ENCODE peak calls at places on chromosome 1, in five cellular contexts. One of them, this sample, is unnamed.

GRCh38 chr1:210321131-210321530 is 7.6 kb upstream of the HHAT start:
- DNase-seq in heart left ventricle: no peak
- DNase-seq in ELR: no peak
- DNase-seq in astrocyte of the spinal cord: no peak
- DNase-seq in fibroblast of lung: no peak
- DNase-seq in this sample: peak

GRCh38 chr1:29668761-29669487 is 432.6 kb downstream of the PTPRU start:
- DNase-seq in ELR: peak
- DNase-seq in heart left ventricle: no peak
- DNase-seq in fibroblast of lung: no peak
- DNase-seq in astrocyte of the spinal cord: no peak
- DNase-seq in this sample: no peak

GRCh38 chr1:31782766-31783410 is 18.7 kb upstream of the ADGRB2 start:
- DNase-seq in heart left ventricle: no peak
- DNase-seq in ELR: no peak
- DNase-seq in fibroblast of lung: no peak
- DNase-seq in astrocyte of the spinal cord: no peak
- DNase-seq in this sample: no peak

GRCh38 chr1:189751311-189751710 is 726.4 kb downstream of the BRINP3 start:
- DNase-seq in heart left ventricle: no peak
- DNase-seq in fibroblast of lung: no peak
- DNase-seq in astrocyte of the spinal cord: no peak
- DNase-seq in ELR: peak
- DNase-seq in this sample: no peak

GRCh38 chr1:44568128-44568900 is 106.0 kb downstream of the TMEM53 start:
- DNase-seq in heart left ventricle: no peak
- DNase-seq in fibroblast of lung: no peak
- DNase-seq in astrocyte of the spinal cord: no peak
- DNase-seq in ELR: peak
- DNase-seq in this sample: peak

GRCh38 chr1:208557046-208557445 is 312.9 kb upstream of the PLXNA2 start:
- DNase-seq in fibroblast of lung: no peak
- DNase-seq in astrocyte of the spinal cord: no peak
- DNase-seq in ELR: no peak
- DNase-seq in heart left ventricle: no peak
- DNase-seq in this sample: no peak

GRCh38 chr1:229625893-229626831 is at the start of the genes TAF5L and URB2:
- DNase-seq in fibroblast of lung: peak
- DNase-seq in astrocyte of the spinal cord: peak
- DNase-seq in ELR: peak
- DNase-seq in heart left ventricle: peak
- DNase-seq in this sample: peak

GRCh38 chr1:234102591-234102990 is 198.1 kb downstream of the SLC35F3 start:
- DNase-seq in heart left ventricle: peak
- DNase-seq in ELR: no peak
- DNase-seq in fibroblast of lung: no peak
- DNase-seq in astrocyte of the spinal cord: peak
- DNase-seq in this sample: no peak

GRCh38 chr1:152622803-152623202 is at the start of gene LCE3A:
- DNase-seq in fibroblast of lung: no peak
- DNase-seq in heart left ventricle: no peak
- DNase-seq in astrocyte of the spinal cord: no peak
- DNase-seq in ELR: peak
- DNase-seq in this sample: no peak

GRCh38 chr1:172905452-172905851 is 145.3 kb downstream of the TNFSF18 start:
- DNase-seq in heart left ventricle: no peak
- DNase-seq in fibroblast of lung: no peak
- DNase-seq in astrocyte of the spinal cord: peak
- DNase-seq in ELR: peak
- DNase-seq in this sample: no peak

GRCh38 chr1:30880631-30881155 is 27.9 kb downstream of the SDC3 start:
- DNase-seq in astrocyte of the spinal cord: no peak
- DNase-seq in ELR: no peak
- DNase-seq in heart left ventricle: no peak
- DNase-seq in fibroblast of lung: no peak
- DNase-seq in this sample: no peak

GRCh38 chr1:91501527-91501859 is 842 bp downstream of the CDC7 start:
- DNase-seq in astrocyte of the spinal cord: peak
- DNase-seq in heart left ventricle: no peak
- DNase-seq in ELR: peak
- DNase-seq in fibroblast of lung: no peak
- DNase-seq in this sample: peak

GRCh38 chr1:229440821-229441537 is 7.1 kb upstream of the ACTA1 start:
- DNase-seq in heart left ventricle: no peak
- DNase-seq in ELR: peak
- DNase-seq in astrocyte of the spinal cord: peak
- DNase-seq in fibroblast of lung: peak
- DNase-seq in this sample: peak

GRCh38 chr1:172136925-172137324 is 283.6 kb upstream of the C1orf105 start:
- DNase-seq in heart left ventricle: no peak
- DNase-seq in ELR: peak
- DNase-seq in astrocyte of the spinal cord: no peak
- DNase-seq in fibroblast of lung: no peak
- DNase-seq in this sample: no peak

GRCh38 chr1:57590978-57591377 is 167.1 kb upstream of the DAB1 start:
- DNase-seq in fibroblast of lung: no peak
- DNase-seq in heart left ventricle: no peak
- DNase-seq in ELR: no peak
- DNase-seq in astrocyte of the spinal cord: no peak
- DNase-seq in this sample: no peak

GRCh38 chr1:30730351-30731108 is 7.1 kb upstream of the MATN1 start:
- DNase-seq in ELR: no peak
- DNase-seq in fibroblast of lung: no peak
- DNase-seq in astrocyte of the spinal cord: no peak
- DNase-seq in heart left ventricle: no peak
- DNase-seq in this sample: no peak

GRCh38 chr1:32868806-32869455 is 1.8 kb downstream of the FNDC5 start:
- DNase-seq in ELR: no peak
- DNase-seq in heart left ventricle: no peak
- DNase-seq in astrocyte of the spinal cord: no peak
- DNase-seq in fibroblast of lung: no peak
- DNase-seq in this sample: no peak

GRCh38 chr1:6424619-6425593 is at the start of gene ESPN:
- DNase-seq in ELR: no peak
- DNase-seq in astrocyte of the spinal cord: no peak
- DNase-seq in fibroblast of lung: no peak
- DNase-seq in heart left ventricle: no peak
- DNase-seq in this sample: no peak

GRCh38 chr1:66070491-66070890 is 277.8 kb downstream of the PDE4B start:
- DNase-seq in fibroblast of lung: no peak
- DNase-seq in astrocyte of the spinal cord: no peak
- DNase-seq in heart left ventricle: no peak
- DNase-seq in ELR: no peak
- DNase-seq in this sample: no peak

GRCh38 chr1:229885568-229886495 is 181.2 kb upstream of the GALNT2 start:
- DNase-seq in ELR: no peak
- DNase-seq in fibroblast of lung: no peak
- DNase-seq in heart left ventricle: no peak
- DNase-seq in astrocyte of the spinal cord: no peak
- DNase-seq in this sample: no peak

GRCh38 chr1:107782192-107782845 is 182.7 kb downstream of the VAV3 start:
- DNase-seq in astrocyte of the spinal cord: peak
- DNase-seq in ELR: peak
- DNase-seq in heart left ventricle: peak
- DNase-seq in fibroblast of lung: peak
- DNase-seq in this sample: peak

GRCh38 chr1:95451054-95451453 is 217.0 kb downstream of the RWDD3 start:
- DNase-seq in fibroblast of lung: no peak
- DNase-seq in ELR: peak
- DNase-seq in heart left ventricle: no peak
- DNase-seq in astrocyte of the spinal cord: no peak
- DNase-seq in this sample: peak

GRCh38 chr1:248714248-248714647 is 11.7 kb upstream of the OR14I1 start:
- DNase-seq in fibroblast of lung: peak
- DNase-seq in ELR: peak
- DNase-seq in heart left ventricle: no peak
- DNase-seq in astrocyte of the spinal cord: peak
- DNase-seq in this sample: peak

GRCh38 chr1:158521666-158522058 is 32.5 kb downstream of the OR6Y1 start:
- DNase-seq in fibroblast of lung: no peak
- DNase-seq in ELR: no peak
- DNase-seq in astrocyte of the spinal cord: no peak
- DNase-seq in heart left ventricle: no peak
- DNase-seq in this sample: no peak

GRCh38 chr1:10594481-10595050 is 119.8 kb downstream of the PEX14 start:
- DNase-seq in heart left ventricle: no peak
- DNase-seq in ELR: no peak
- DNase-seq in astrocyte of the spinal cord: no peak
- DNase-seq in fibroblast of lung: no peak
- DNase-seq in this sample: no peak

GRCh38 chr1:224070521-224070920 is 43.4 kb upstream of the FBXO28 start:
- DNase-seq in heart left ventricle: no peak
- DNase-seq in ELR: no peak
- DNase-seq in fibroblast of lung: no peak
- DNase-seq in astrocyte of the spinal cord: no peak
- DNase-seq in this sample: no peak

GRCh38 chr1:25694167-25694566 is 77.6 kb downstream of the MAN1C1 start:
- DNase-seq in astrocyte of the spinal cord: no peak
- DNase-seq in heart left ventricle: no peak
- DNase-seq in ELR: no peak
- DNase-seq in fibroblast of lung: peak
- DNase-seq in this sample: no peak

GRCh38 chr1:87295720-87296119 is 33.0 kb upstream of the LMO4 start:
- DNase-seq in ELR: no peak
- DNase-seq in heart left ventricle: no peak
- DNase-seq in astrocyte of the spinal cord: no peak
- DNase-seq in fibroblast of lung: no peak
- DNase-seq in this sample: no peak

GRCh38 chr1:205604825-205605544 is 26.8 kb downstream of the ELK4 start:
- DNase-seq in fibroblast of lung: peak
- DNase-seq in heart left ventricle: no peak
- DNase-seq in ELR: no peak
- DNase-seq in astrocyte of the spinal cord: no peak
- DNase-seq in this sample: no peak

GRCh38 chr1:203089651-203090045 is 3.8 kb upstream of the MYOG start:
- DNase-seq in astrocyte of the spinal cord: no peak
- DNase-seq in heart left ventricle: no peak
- DNase-seq in ELR: no peak
- DNase-seq in fibroblast of lung: no peak
- DNase-seq in this sample: no peak

GRCh38 chr1:32881871-32882850 is 4.1 kb upstream of the HPCA start:
- DNase-seq in fibroblast of lung: no peak
- DNase-seq in astrocyte of the spinal cord: no peak
- DNase-seq in heart left ventricle: peak
- DNase-seq in ELR: no peak
- DNase-seq in this sample: no peak

GRCh38 chr1:210608766-210609165 is 280.1 kb downstream of the HHAT start:
- DNase-seq in heart left ventricle: no peak
- DNase-seq in astrocyte of the spinal cord: no peak
- DNase-seq in ELR: no peak
- DNase-seq in fibroblast of lung: no peak
- DNase-seq in this sample: no peak

GRCh38 chr1:184843732-184844495 is 89.3 kb upstream of the EDEM3 start:
- DNase-seq in fibroblast of lung: no peak
- DNase-seq in ELR: no peak
- DNase-seq in heart left ventricle: no peak
- DNase-seq in astrocyte of the spinal cord: no peak
- DNase-seq in this sample: no peak

GRCh38 chr1:2098839-2099785 is 48.9 kb downstream of the PRKCZ start:
- DNase-seq in heart left ventricle: no peak
- DNase-seq in fibroblast of lung: no peak
- DNase-seq in astrocyte of the spinal cord: no peak
- DNase-seq in ELR: no peak
- DNase-seq in this sample: no peak

GRCh38 chr1:231557411-231557810 is 28.9 kb downstream of the TSNAX start:
- DNase-seq in ELR: no peak
- DNase-seq in heart left ventricle: no peak
- DNase-seq in astrocyte of the spinal cord: no peak
- DNase-seq in fibroblast of lung: peak
- DNase-seq in this sample: no peak

GRCh38 chr1:60213253-60213652 is 139.7 kb upstream of the C1orf87 start:
- DNase-seq in heart left ventricle: no peak
- DNase-seq in fibroblast of lung: no peak
- DNase-seq in ELR: no peak
- DNase-seq in astrocyte of the spinal cord: no peak
- DNase-seq in this sample: no peak

GRCh38 chr1:202056644-202057334 is 46.4 kb downstream of the ELF3 start:
- DNase-seq in fibroblast of lung: no peak
- DNase-seq in heart left ventricle: peak
- DNase-seq in astrocyte of the spinal cord: no peak
- DNase-seq in ELR: no peak
- DNase-seq in this sample: peak

GRCh38 chr1:36304521-36304920 is 1.6 kb upstream of the SH3D21 start:
- DNase-seq in astrocyte of the spinal cord: no peak
- DNase-seq in ELR: no peak
- DNase-seq in fibroblast of lung: no peak
- DNase-seq in heart left ventricle: no peak
- DNase-seq in this sample: no peak

This sample was measured in MCF 10A.